ENCODE peak calls at places on chromosomes 2 and 18, in seven cellular contexts. One of them, this sample, is unnamed.

GRCh38 chr18:78701753-78702409 is 277.7 kb upstream of the SALL3 start:
- DNase-seq in memory B cell: no peak
- DNase-seq in effector memory CD4-positive, alpha-beta T cell: no peak
- DNase-seq in HFF-Myc: no peak
- DNase-seq in AG08396: no peak
- DNase-seq in caudate nucleus: no peak
- DNase-seq in activated T-cell treated with anti-CD3 and anti-CD28 coated beads, Interleukin-2, amount 50 U/mL, for 4 hours: no peak
- DNase-seq in this sample: no peak

GRCh38 chr2:185738679-185739472 is at the start of gene FSIP2:
- DNase-seq in caudate nucleus: no peak
- DNase-seq in activated T-cell treated with anti-CD3 and anti-CD28 coated beads, Interleukin-2, amount 50 U/mL, for 4 hours: no peak
- DNase-seq in AG08396: peak
- DNase-seq in effector memory CD4-positive, alpha-beta T cell: no peak
- DNase-seq in HFF-Myc: peak
- DNase-seq in memory B cell: no peak
- DNase-seq in this sample: no peak

GRCh38 chr2:127149384-127149783 is 42.4 kb upstream of the BIN1 start:
- DNase-seq in HFF-Myc: peak
- DNase-seq in memory B cell: no peak
- DNase-seq in caudate nucleus: no peak
- DNase-seq in effector memory CD4-positive, alpha-beta T cell: no peak
- DNase-seq in activated T-cell treated with anti-CD3 and anti-CD28 coated beads, Interleukin-2, amount 50 U/mL, for 4 hours: no peak
- DNase-seq in AG08396: peak
- DNase-seq in this sample: peak

GRCh38 chr2:144215701-144216675 is 303.9 kb downstream of the ZEB2 start:
- DNase-seq in effector memory CD4-positive, alpha-beta T cell: no peak
- DNase-seq in AG08396: no peak
- DNase-seq in HFF-Myc: no peak
- DNase-seq in activated T-cell treated with anti-CD3 and anti-CD28 coated beads, Interleukin-2, amount 50 U/mL, for 4 hours: no peak
- DNase-seq in caudate nucleus: no peak
- DNase-seq in memory B cell: no peak
- DNase-seq in this sample: no peak

GRCh38 chr2:7225848-7226247 is 308.6 kb downstream of the RNF144A start:
- DNase-seq in AG08396: no peak
- DNase-seq in memory B cell: no peak
- DNase-seq in effector memory CD4-positive, alpha-beta T cell: no peak
- DNase-seq in activated T-cell treated with anti-CD3 and anti-CD28 coated beads, Interleukin-2, amount 50 U/mL, for 4 hours: no peak
- DNase-seq in caudate nucleus: no peak
- DNase-seq in HFF-Myc: no peak
- DNase-seq in this sample: no peak

GRCh38 chr2:42424033-42424432 is 63.0 kb upstream of the COX7A2L start:
- DNase-seq in memory B cell: no peak
- DNase-seq in HFF-Myc: no peak
- DNase-seq in caudate nucleus: no peak
- DNase-seq in AG08396: peak
- DNase-seq in activated T-cell treated with anti-CD3 and anti-CD28 coated beads, Interleukin-2, amount 50 U/mL, for 4 hours: no peak
- DNase-seq in effector memory CD4-positive, alpha-beta T cell: no peak
- DNase-seq in this sample: no peak

GRCh38 chr2:164620873-164621760 is at the start of gene GRB14:
- DNase-seq in AG08396: peak
- DNase-seq in activated T-cell treated with anti-CD3 and anti-CD28 coated beads, Interleukin-2, amount 50 U/mL, for 4 hours: no peak
- DNase-seq in HFF-Myc: no peak
- DNase-seq in memory B cell: peak
- DNase-seq in caudate nucleus: no peak
- DNase-seq in effector memory CD4-positive, alpha-beta T cell: no peak
- DNase-seq in this sample: no peak

GRCh38 chr2:85583667-85584353 is 421 bp upstream of the VAMP5 start:
- DNase-seq in effector memory CD4-positive, alpha-beta T cell: no peak
- DNase-seq in HFF-Myc: no peak
- DNase-seq in AG08396: no peak
- DNase-seq in memory B cell: peak
- DNase-seq in caudate nucleus: no peak
- DNase-seq in activated T-cell treated with anti-CD3 and anti-CD28 coated beads, Interleukin-2, amount 50 U/mL, for 4 hours: no peak
- DNase-seq in this sample: no peak

GRCh38 chr18:52936931-52937330 is 596.9 kb downstream of the DCC start:
- DNase-seq in activated T-cell treated with anti-CD3 and anti-CD28 coated beads, Interleukin-2, amount 50 U/mL, for 4 hours: no peak
- DNase-seq in AG08396: no peak
- DNase-seq in effector memory CD4-positive, alpha-beta T cell: no peak
- DNase-seq in HFF-Myc: no peak
- DNase-seq in caudate nucleus: no peak
- DNase-seq in memory B cell: no peak
- DNase-seq in this sample: no peak

GRCh38 chr2:235848055-235848454 is 320.1 kb downstream of the GBX2 start:
- DNase-seq in activated T-cell treated with anti-CD3 and anti-CD28 coated beads, Interleukin-2, amount 50 U/mL, for 4 hours: no peak
- DNase-seq in caudate nucleus: no peak
- DNase-seq in memory B cell: no peak
- DNase-seq in AG08396: no peak
- DNase-seq in HFF-Myc: no peak
- DNase-seq in effector memory CD4-positive, alpha-beta T cell: no peak
- DNase-seq in this sample: no peak

GRCh38 chr2:11292464-11293255 is 51.8 kb downstream of the ROCK2 start:
- DNase-seq in effector memory CD4-positive, alpha-beta T cell: no peak
- DNase-seq in HFF-Myc: no peak
- DNase-seq in memory B cell: no peak
- DNase-seq in AG08396: no peak
- DNase-seq in activated T-cell treated with anti-CD3 and anti-CD28 coated beads, Interleukin-2, amount 50 U/mL, for 4 hours: no peak
- DNase-seq in caudate nucleus: no peak
- DNase-seq in this sample: no peak

GRCh38 chr2:26008851-26009566 is 24.9 kb upstream of the RAB10 start:
- DNase-seq in activated T-cell treated with anti-CD3 and anti-CD28 coated beads, Interleukin-2, amount 50 U/mL, for 4 hours: no peak
- DNase-seq in caudate nucleus: no peak
- DNase-seq in memory B cell: no peak
- DNase-seq in effector memory CD4-positive, alpha-beta T cell: no peak
- DNase-seq in HFF-Myc: no peak
- DNase-seq in AG08396: peak
- DNase-seq in this sample: no peak

GRCh38 chr2:159639071-159639470 is 22.7 kb upstream of the BAZ2B start:
- DNase-seq in effector memory CD4-positive, alpha-beta T cell: no peak
- DNase-seq in HFF-Myc: no peak
- DNase-seq in memory B cell: no peak
- DNase-seq in caudate nucleus: no peak
- DNase-seq in activated T-cell treated with anti-CD3 and anti-CD28 coated beads, Interleukin-2, amount 50 U/mL, for 4 hours: no peak
- DNase-seq in AG08396: no peak
- DNase-seq in this sample: no peak

GRCh38 chr2:67503066-67503795 is 106.1 kb downstream of the ETAA1 start:
- DNase-seq in HFF-Myc: peak
- DNase-seq in caudate nucleus: no peak
- DNase-seq in memory B cell: no peak
- DNase-seq in activated T-cell treated with anti-CD3 and anti-CD28 coated beads, Interleukin-2, amount 50 U/mL, for 4 hours: no peak
- DNase-seq in effector memory CD4-positive, alpha-beta T cell: no peak
- DNase-seq in AG08396: peak
- DNase-seq in this sample: no peak

GRCh38 chr2:120625865-120626560 is 109.7 kb upstream of the GLI2 start:
- DNase-seq in memory B cell: no peak
- DNase-seq in HFF-Myc: no peak
- DNase-seq in activated T-cell treated with anti-CD3 and anti-CD28 coated beads, Interleukin-2, amount 50 U/mL, for 4 hours: no peak
- DNase-seq in effector memory CD4-positive, alpha-beta T cell: no peak
- DNase-seq in caudate nucleus: no peak
- DNase-seq in AG08396: no peak
- DNase-seq in this sample: no peak

GRCh38 chr2:68698567-68699377 is 35.8 kb upstream of the ARHGAP25 start:
- DNase-seq in caudate nucleus: no peak
- DNase-seq in HFF-Myc: no peak
- DNase-seq in AG08396: no peak
- DNase-seq in memory B cell: no peak
- DNase-seq in activated T-cell treated with anti-CD3 and anti-CD28 coated beads, Interleukin-2, amount 50 U/mL, for 4 hours: no peak
- DNase-seq in effector memory CD4-positive, alpha-beta T cell: no peak
- DNase-seq in this sample: no peak

GRCh38 chr2:190110131-190110530 is 47.6 kb upstream of the MSTN start:
- DNase-seq in caudate nucleus: no peak
- DNase-seq in activated T-cell treated with anti-CD3 and anti-CD28 coated beads, Interleukin-2, amount 50 U/mL, for 4 hours: no peak
- DNase-seq in AG08396: no peak
- DNase-seq in HFF-Myc: no peak
- DNase-seq in effector memory CD4-positive, alpha-beta T cell: no peak
- DNase-seq in memory B cell: no peak
- DNase-seq in this sample: peak

GRCh38 chr2:192126426-192126825 is 68.3 kb downstream of the TMEFF2 start:
- DNase-seq in activated T-cell treated with anti-CD3 and anti-CD28 coated beads, Interleukin-2, amount 50 U/mL, for 4 hours: no peak
- DNase-seq in memory B cell: no peak
- DNase-seq in effector memory CD4-positive, alpha-beta T cell: no peak
- DNase-seq in HFF-Myc: no peak
- DNase-seq in AG08396: no peak
- DNase-seq in caudate nucleus: no peak
- DNase-seq in this sample: no peak

GRCh38 chr2:172253190-172254052 is 150.7 kb upstream of the DLX2 start:
- DNase-seq in activated T-cell treated with anti-CD3 and anti-CD28 coated beads, Interleukin-2, amount 50 U/mL, for 4 hours: peak
- DNase-seq in AG08396: peak
- DNase-seq in caudate nucleus: no peak
- DNase-seq in effector memory CD4-positive, alpha-beta T cell: no peak
- DNase-seq in HFF-Myc: peak
- DNase-seq in memory B cell: no peak
- DNase-seq in this sample: peak

GRCh38 chr2:191703079-191703725 is 25.3 kb downstream of the NABP1 start:
- DNase-seq in activated T-cell treated with anti-CD3 and anti-CD28 coated beads, Interleukin-2, amount 50 U/mL, for 4 hours: no peak
- DNase-seq in effector memory CD4-positive, alpha-beta T cell: no peak
- DNase-seq in AG08396: no peak
- DNase-seq in memory B cell: no peak
- DNase-seq in HFF-Myc: no peak
- DNase-seq in caudate nucleus: no peak
- DNase-seq in this sample: no peak

GRCh38 chr2:29218550-29219125 is 103.4 kb downstream of the CLIP4 start:
- DNase-seq in HFF-Myc: no peak
- DNase-seq in memory B cell: no peak
- DNase-seq in effector memory CD4-positive, alpha-beta T cell: no peak
- DNase-seq in activated T-cell treated with anti-CD3 and anti-CD28 coated beads, Interleukin-2, amount 50 U/mL, for 4 hours: no peak
- DNase-seq in caudate nucleus: no peak
- DNase-seq in AG08396: no peak
- DNase-seq in this sample: no peak

GRCh38 chr2:183604065-183604464 is 479.8 kb downstream of the NUP35 start:
- DNase-seq in caudate nucleus: no peak
- DNase-seq in HFF-Myc: no peak
- DNase-seq in effector memory CD4-positive, alpha-beta T cell: no peak
- DNase-seq in activated T-cell treated with anti-CD3 and anti-CD28 coated beads, Interleukin-2, amount 50 U/mL, for 4 hours: no peak
- DNase-seq in AG08396: no peak
- DNase-seq in memory B cell: no peak
- DNase-seq in this sample: no peak

This sample was measured in smooth muscle cell of the brain vasculature.